ENCODE peak calls at places on chromosomes 5 and 9, in nine cellular contexts. D is breast epithelium; T is DMS79 treated with DMSO at 0.1 percent for 48 hours; A is activated CD4-positive, alpha-beta T cell treated with anti-CD3 and anti-CD28 coated beads, Interleukin-2, amount 50 U/mL, for 4 hours; V is tibial artery; F is NCI-H510A treated with DMSO at 0.1 percent for 48 hours; U is stimulated activated CD4-positive, alpha-beta T cell treated with anti-CD3 and anti-CD28 coated beads, Interleukin-2, amount 100 ng/mL, for 48 hours; M is HS-27A; X is activated CD8-positive, alpha-beta T cell treated with anti-CD3 and anti-CD28 coated beads for 36 hours. K is an unnamed sample.

GRCh38 chr9:114720296-114720695 is 38.3 kb upstream of the TEX48 start:
- DNase-seq in U (no peak), A (no peak), X (no peak), M (no peak), F (no peak), V (no peak), D (no peak), T (no peak), K (no peak)

GRCh38 chr9:131500939-131501541 is 1.7 kb upstream of the POMT1 start:
- DNase-seq in T (no peak), F (no peak), A (peak), D (no peak), X (peak), M (no peak), U (peak), V (no peak), K (no peak)

GRCh38 chr9:92964607-92964975 is 17.3 kb downstream of the FGD3 start:
- DNase-seq in U (no peak), D (no peak), F (no peak), M (no peak), A (no peak), V (peak), T (no peak), X (no peak), K (no peak)

GRCh38 chr9:101995231-101995630 is 256.8 kb upstream of the GRIN3A start:
- DNase-seq in F (no peak), T (no peak), V (no peak), A (no peak), U (no peak), D (no peak), M (no peak), X (no peak), K (no peak)

GRCh38 chr5:135444881-135445280 is 2.3 kb downstream of the DCANP1 start:
- DNase-seq in A (no peak), F (no peak), V (no peak), D (no peak), M (no peak), X (no peak), T (no peak), U (no peak), K (no peak)

GRCh38 chr9:75907329-75907728 is 16.9 kb downstream of the PCSK5 start:
- DNase-seq in X (no peak), D (no peak), T (no peak), A (no peak), M (no peak), U (no peak), V (no peak), F (no peak), K (no peak)

GRCh38 chr5:74975582-74975981 is 76.8 kb downstream of the GCNT4 start:
- DNase-seq in D (no peak), A (no peak), F (no peak), X (no peak), U (no peak), T (no peak), V (no peak), M (no peak), K (no peak)

GRCh38 chr5:117436846-117437245 is 862.2 kb upstream of the SEMA6A start:
- DNase-seq in V (no peak), F (no peak), A (no peak), M (no peak), X (no peak), T (no peak), D (no peak), U (no peak), K (no peak)

GRCh38 chr9:6355728-6356127 is 27.6 kb downstream of the TPD52L3 start:
- DNase-seq in V (no peak), A (no peak), M (no peak), T (no peak), F (no peak), D (no peak), X (no peak), U (no peak), K (no peak)

GRCh38 chr9:93093449-93094293 is 2.3 kb upstream of the CARD19 start:
- DNase-seq in V (peak), F (peak), D (no peak), M (no peak), T (peak), U (no peak), X (peak), A (no peak), K (peak)

GRCh38 chr5:42583322-42583721 is 160.1 kb downstream of the GHR start:
- DNase-seq in F (peak), U (peak), M (peak), T (no peak), A (peak), D (peak), V (peak), X (peak), K (no peak)

GRCh38 chr5:168818586-168818985 is 239.4 kb upstream of the PANK3 start:
- DNase-seq in M (no peak), T (peak), A (no peak), U (no peak), D (no peak), X (no peak), F (peak), V (no peak), K (no peak)

GRCh38 chr5:116153687-116154174 is 68.9 kb downstream of the COMMD10 start:
- DNase-seq in V (no peak), T (no peak), X (no peak), M (no peak), D (no peak), A (no peak), F (no peak), U (no peak), K (no peak)

GRCh38 chr9:35945341-35946018 is 12.5 kb downstream of the OR2S2 start:
- DNase-seq in A (peak), V (peak), F (peak), D (peak), T (peak), X (peak), M (peak), U (peak), K (peak)

GRCh38 chr9:136605966-136606365 is 56.8 kb upstream of the EGFL7 start:
- DNase-seq in M (no peak), U (no peak), V (peak), T (no peak), A (no peak), X (no peak), F (no peak), D (no peak), K (peak)

GRCh38 chr5:132677682-132678400 is 4.1 kb downstream of the IL4 start:
- DNase-seq in D (no peak), M (no peak), X (no peak), F (no peak), T (no peak), V (peak), A (no peak), U (no peak), K (no peak)

GRCh38 chr9:84955155-84955554 is 285.6 kb downstream of the NTRK2 start:
- DNase-seq in F (no peak), T (no peak), U (no peak), M (no peak), A (no peak), V (no peak), D (no peak), X (no peak), K (no peak)

GRCh38 chr5:102715405-102715804 is 39.7 kb upstream of the PAM start:
- DNase-seq in U (no peak), F (no peak), M (no peak), X (peak), D (no peak), V (no peak), A (no peak), T (no peak), K (no peak)

GRCh38 chr5:163350083-163350482 is 87.3 kb upstream of the CCNG1 start:
- DNase-seq in A (no peak), V (no peak), F (no peak), D (no peak), M (no peak), U (no peak), X (no peak), T (no peak), K (no peak)

GRCh38 chr5:138439537-138440225 is 824 bp downstream of the REEP2 start:
- DNase-seq in M (no peak), A (no peak), V (peak), T (no peak), F (no peak), D (no peak), X (peak), U (no peak), K (no peak)

GRCh38 chr5:148084269-148084668 is 20.5 kb downstream of the SPINK5 start:
- DNase-seq in T (no peak), D (no peak), X (no peak), U (no peak), M (no peak), V (no peak), F (no peak), A (no peak), K (no peak)

GRCh38 chr5:157568717-157569116 is 6.9 kb downstream of the ADAM19 start:
- DNase-seq in U (no peak), M (no peak), D (no peak), A (no peak), V (no peak), X (no peak), T (no peak), F (no peak), K (no peak)

GRCh38 chr9:122374885-122375420 is 4.1 kb downstream of the PTGS1 start:
- DNase-seq in U (no peak), D (peak), A (no peak), V (peak), F (peak), X (no peak), M (no peak), T (no peak), K (peak)

GRCh38 chr5:132262882-132263547 is 5.5 kb downstream of the PDLIM4 start:
- DNase-seq in F (no peak), U (no peak), M (no peak), X (no peak), T (no peak), V (no peak), A (no peak), D (no peak), K (no peak)

GRCh38 chr9:33378121-33378795 is 24.1 kb downstream of the AQP7 start:
- DNase-seq in X (no peak), F (no peak), T (no peak), U (no peak), M (no peak), D (no peak), V (peak), A (no peak), K (no peak)

GRCh38 chr9:123036886-123037540 is 3.5 kb downstream of the GPR21 start:
- DNase-seq in M (no peak), V (no peak), D (no peak), U (no peak), X (no peak), T (no peak), F (no peak), A (no peak), K (no peak)

GRCh38 chr5:73304381-73304780 is 131.4 kb downstream of the TMEM174 start:
- DNase-seq in T (no peak), V (no peak), M (no peak), A (no peak), U (no peak), X (no peak), D (no peak), F (no peak), K (no peak)